ENCODE peak calls at places on chromosome 3, in ten cellular contexts. L is heart left ventricle, F is A549, U is H54, G is IMR-90, X is sigmoid colon, I is K562, H is prostate gland, Y is Peyer's patch, Z is body of pancreas. T is an unnamed sample.

GRCh38 chr3:184099806-184100686 is 3.2 kb downstream of the HTR3E start:
- DNase-seq in L (no peak), F (no peak), U (no peak), G (no peak), X (no peak), I (no peak), H (no peak), Y (no peak), Z (no peak), T (no peak)

GRCh38 chr3:188339410-188340295 is 185.7 kb downstream of the LPP start:
- DNase-seq in L (no peak), F (no peak), U (no peak), G (no peak), X (no peak), I (no peak), H (no peak), Y (no peak), Z (no peak), T (no peak)

GRCh38 chr3:126208182-126208581 is 27.8 kb upstream of the ALDH1L1 start:
- DNase-seq in L (no peak), F (no peak), U (no peak), G (no peak), X (no peak), I (no peak), H (no peak), Y (no peak), Z (no peak), T (no peak)

GRCh38 chr3:49720383-49721164 is 1.1 kb upstream of the AMIGO3 start:
- DNase-seq in L (no peak), F (no peak), U (no peak), G (no peak), X (peak), I (no peak), H (no peak), Y (no peak), Z (peak), T (no peak)

GRCh38 chr3:124627501-124627908 is 102.7 kb upstream of the UMPS start:
- DNase-seq in L (no peak), F (no peak), U (no peak), G (peak), X (no peak), I (peak), H (no peak), Y (no peak), Z (peak), T (peak)

GRCh38 chr3:71083726-71084131 is 499.8 kb downstream of the FOXP1 start:
- DNase-seq in L (no peak), F (no peak), U (no peak), G (no peak), X (no peak), I (no peak), H (no peak), Y (no peak), Z (no peak), T (no peak)

GRCh38 chr3:138092023-138092422 is 23.4 kb downstream of the DZIP1L start:
- DNase-seq in L (no peak), F (no peak), U (no peak), G (peak), X (no peak), I (no peak), H (no peak), Y (no peak), Z (no peak), T (no peak)

GRCh38 chr3:13451301-13451673 is 28.8 kb upstream of the HDAC11 start:
- DNase-seq in L (no peak), F (peak), U (peak), G (peak), X (no peak), I (no peak), H (peak), Y (no peak), Z (no peak), T (peak)

GRCh38 chr3:14460342-14461005 is 58.1 kb downstream of the SLC6A6 start:
- DNase-seq in L (peak), F (peak), U (peak), G (peak), X (peak), I (no peak), H (peak), Y (no peak), Z (peak), T (peak)

GRCh38 chr3:163368168-163368567 is 1710.1 kb downstream of the SI start:
- DNase-seq in L (no peak), F (peak), U (peak), G (no peak), X (no peak), I (no peak), H (no peak), Y (no peak), Z (no peak), T (no peak)

GRCh38 chr3:110902453-110903085 is 169.0 kb upstream of the NECTIN3 start:
- DNase-seq in L (no peak), F (no peak), U (no peak), G (no peak), X (no peak), I (no peak), H (no peak), Y (no peak), Z (peak), T (no peak)

GRCh38 chr3:156233875-156234274 is 113.5 kb downstream of the KCNAB1 start:
- DNase-seq in L (no peak), F (no peak), U (peak), G (peak), X (no peak), I (no peak), H (no peak), Y (no peak), Z (no peak), T (no peak)

GRCh38 chr3:115699741-115700140 is 76.4 kb downstream of the GAP43 start:
- DNase-seq in L (no peak), F (no peak), U (no peak), G (peak), X (no peak), I (no peak), H (no peak), Y (no peak), Z (no peak), T (no peak)

DNA sequence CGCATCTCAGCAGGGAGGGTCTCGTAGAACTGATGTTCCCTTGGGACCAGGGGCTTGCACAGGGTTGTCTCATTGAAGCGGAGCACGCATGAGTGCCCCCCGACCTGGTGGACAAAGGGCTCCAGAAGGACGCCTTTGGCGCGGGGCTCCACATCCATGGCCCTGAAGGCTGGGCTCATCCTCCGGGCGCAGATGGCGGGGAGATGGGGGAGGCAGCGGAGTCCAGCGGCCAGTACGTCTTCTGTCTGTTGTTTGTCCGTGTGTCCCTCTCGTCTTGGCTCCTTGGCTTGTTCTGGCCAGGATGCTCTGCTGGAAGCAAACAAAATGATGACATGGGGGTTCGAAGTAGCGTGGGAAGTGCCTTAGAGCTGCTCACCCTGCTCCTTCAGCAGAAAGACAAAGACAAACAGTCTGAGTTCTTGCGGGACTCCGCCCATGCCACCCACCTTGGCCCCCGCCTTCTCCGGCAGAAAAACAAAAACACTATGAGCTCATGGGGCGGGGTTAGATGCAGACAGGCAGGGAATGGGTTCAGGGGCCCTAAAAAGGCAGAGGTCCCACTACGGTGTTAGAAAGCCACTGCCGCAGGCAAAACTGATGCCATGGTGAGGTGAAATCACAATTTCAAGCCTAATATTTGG is 9.5 kb upstream of the NCKIPSD start:
- DNase-seq in L (peak), F (no peak), U (peak), G (peak), X (peak), I (no peak), H (peak), Y (no peak), Z (no peak), T (peak)
- TF ChIP-seq POLR2A in L (no peak), F (no peak), U (no peak), G (no peak), X (no peak), I (no peak), H (no peak), Y (no peak), Z (no peak), T (no peak)

DNA sequence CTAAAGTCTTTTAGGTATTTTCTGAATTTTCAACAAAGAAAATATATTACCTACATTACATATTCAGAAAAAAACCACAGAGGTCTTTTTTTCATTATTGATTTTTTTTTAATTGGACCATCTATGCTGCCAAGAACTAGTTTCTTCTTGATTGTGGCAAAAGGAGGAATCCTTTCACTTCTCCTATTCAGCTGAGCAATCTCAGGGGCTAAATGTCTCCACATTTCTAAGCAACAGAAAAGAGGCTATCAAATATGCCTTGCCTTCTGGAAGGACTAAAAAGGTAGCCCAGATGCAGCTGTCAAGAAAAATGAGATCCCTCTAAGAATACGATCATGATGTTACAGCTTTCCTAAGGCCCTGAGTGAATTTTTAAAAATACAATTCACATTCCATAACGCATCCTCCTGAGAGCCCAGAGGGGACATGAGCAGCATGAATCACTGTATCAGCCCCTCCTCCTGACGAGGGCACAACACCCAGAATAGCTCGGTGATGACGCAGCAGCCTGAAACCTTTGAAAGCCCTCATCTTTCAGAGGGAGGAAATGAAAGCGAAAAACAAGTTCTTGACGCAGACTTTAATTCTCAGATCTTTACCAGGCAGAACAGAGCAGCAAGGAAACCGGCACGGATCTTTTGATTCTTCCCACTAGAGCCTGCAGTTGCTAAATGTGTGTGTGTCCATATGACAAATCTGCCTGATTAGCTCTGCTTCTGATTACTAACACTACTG is 24.6 kb downstream of the RUBCN start:
- DNase-seq in L (peak), F (peak), U (peak), G (peak), X (peak), I (peak), H (peak), Y (peak), Z (peak), T (peak)
- TF ChIP-seq POLR2A in L (peak), F (no peak), U (no peak), G (peak), X (peak), I (no peak), H (peak), Y (peak), Z (no peak), T (no peak)

DNA sequence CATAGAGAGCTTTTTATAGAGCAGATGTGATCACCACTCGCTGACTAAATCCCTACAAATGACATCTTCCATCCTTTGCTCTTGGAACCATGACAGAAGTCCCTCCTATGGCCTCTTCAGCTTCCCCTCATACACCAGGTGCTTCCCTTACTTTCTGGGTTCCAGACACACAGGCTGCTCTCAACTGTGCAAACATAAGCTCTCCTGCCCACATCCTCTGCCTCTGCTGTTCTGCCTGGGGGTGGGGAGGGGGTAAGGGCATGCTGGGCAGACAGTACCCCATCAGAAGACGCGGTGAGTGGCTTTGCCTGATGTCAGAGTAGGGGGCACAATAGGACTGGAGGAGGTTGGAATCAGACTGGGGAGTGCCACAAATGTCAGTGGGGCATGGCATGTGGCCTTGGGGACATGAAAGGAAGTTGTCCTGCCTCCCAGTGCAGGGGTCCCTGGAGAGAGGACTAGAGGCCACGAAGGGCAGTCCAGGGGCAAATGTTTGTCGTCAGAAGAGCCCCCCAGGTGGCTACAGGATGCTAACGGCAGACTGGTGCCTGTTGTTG is 15.3 kb downstream of the ITIH3 start:
- DNase-seq in L (no peak), F (no peak), U (no peak), G (no peak), X (no peak), I (no peak), H (no peak), Y (no peak), Z (no peak), T (no peak)
- TF ChIP-seq POLR2A in L (no peak), F (no peak), U (no peak), G (no peak), X (no peak), I (no peak), H (no peak), Y (no peak), Z (no peak), T (no peak)

GRCh38 chr3:129211772-129212171 is 28.1 kb upstream of the CNBP start:
- DNase-seq in L (peak), F (peak), U (peak), G (peak), X (peak), I (peak), H (no peak), Y (no peak), Z (peak), T (peak)
- TF ChIP-seq POLR2A in L (no peak), F (no peak), U (peak), G (no peak), X (no peak), I (no peak), H (no peak), Y (peak), Z (no peak), T (no peak)

GRCh38 chr3:42647821-42648459 is 5.6 kb upstream of the ZBTB47 start:
- DNase-seq in L (no peak), F (no peak), U (no peak), G (no peak), X (no peak), I (no peak), H (no peak), Y (no peak), Z (no peak), T (no peak)
- TF ChIP-seq POLR2A in L (no peak), F (no peak), U (no peak), G (no peak), X (no peak), I (no peak), H (no peak), Y (no peak), Z (no peak), T (no peak)

DNA sequence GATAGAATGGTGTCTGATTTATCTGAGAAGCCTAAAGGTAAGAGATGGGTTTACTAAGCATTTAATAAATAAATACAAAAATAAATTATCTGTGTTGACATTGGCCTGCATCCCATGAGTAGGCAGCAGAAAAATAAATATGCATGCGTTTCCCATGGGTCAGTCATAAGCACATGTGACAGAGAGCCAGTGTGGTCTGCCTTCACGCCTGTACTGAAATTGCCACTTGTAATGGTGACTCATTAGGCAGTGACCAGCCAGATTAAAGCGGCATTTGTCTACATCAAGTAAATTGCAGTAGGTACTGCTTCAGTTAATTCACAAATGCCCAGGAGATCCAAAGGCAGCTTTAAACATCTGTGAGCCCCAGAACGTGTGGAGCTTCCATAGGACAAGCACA is 399.6 kb downstream of the NAALADL2 start:
- DNase-seq in L (no peak), F (peak), U (no peak), G (peak), X (no peak), I (no peak), H (no peak), Y (no peak), Z (peak), T (no peak)
- TF ChIP-seq POLR2A in L (no peak), F (no peak), U (no peak), G (no peak), X (no peak), I (no peak), H (no peak), Y (no peak), Z (no peak), T (no peak)